ENCODE peak calls at places on chromosomes 13 and 19, in four cellular contexts. C, O, P and W are unnamed samples.

GRCh38 chr13:84896128-84896527 is 903.1 kb downstream of the SLITRK6 start:
- DNase-seq in C (peak; percentile 34), O (no peak), P (no peak), W (peak; percentile 42)

GRCh38 chr13:40220299-40220935 is 446.0 kb downstream of the FOXO1 start:
- DNase-seq in P (no peak), O (no peak), C (peak; percentile 65), W (no peak)

GRCh38 chr13:18991054-18991453 is 190.6 kb downstream of the TUBA3C start:
- DNase-seq in C (no peak), P (no peak), O (no peak), W (no peak)

GRCh38 chr19:42152876-42153275 is 20.6 kb upstream of the POU2F2 start:
- DNase-seq in O (no peak), C (no peak), P (no peak), W (no peak)

GRCh38 chr13:42064966-42065365 is 16.5 kb downstream of the DGKH start:
- DNase-seq in P (no peak), O (no peak), C (peak; percentile 12), W (no peak)

GRCh38 chr13:49958321-49958720 is 22.2 kb upstream of the SPRYD7 start:
- DNase-seq in C (peak; percentile 37), O (no peak), P (no peak), W (peak; percentile 7)

GRCh38 chr19:16593181-16593580 is 21.0 kb upstream of the SLC35E1 start:
- DNase-seq in O (no peak), C (no peak), P (no peak), W (no peak)

GRCh38 chr19:7482584-7483439 is 6.0 kb downstream of the PEX11G start:
- DNase-seq in C (no peak), P (no peak), O (peak; percentile 50), W (peak; percentile 28)

GRCh38 chr13:72556945-72557344 is 170.5 kb downstream of the MZT1 start:
- DNase-seq in C (no peak), O (no peak), P (no peak), W (peak; percentile 62)

GRCh38 chr13:99698010-99698815 is 196.9 kb downstream of the TM9SF2 start:
- DNase-seq in C (no peak), O (no peak), P (no peak), W (no peak)

GRCh38 chr13:36420437-36420891 is 11.8 kb upstream of the CCNA1 start:
- DNase-seq in C (peak; percentile 57), O (peak; percentile 59), P (peak; percentile 71), W (peak; percentile 62)

GRCh38 chr19:32599258-32599657 is 18.3 kb downstream of the PDCD5 start:
- DNase-seq in C (no peak), O (no peak), P (no peak), W (no peak)

GRCh38 chr13:94707400-94708021 is 4.8 kb downstream of the SOX21 start:
- DNase-seq in O (no peak), P (no peak), C (no peak), W (no peak)

GRCh38 chr13:53250272-53250875 is 221.8 kb downstream of the OLFM4 start:
- DNase-seq in C (peak; percentile 61), O (no peak), P (no peak), W (peak; percentile 56)

GRCh38 chr13:32423592-32423991 is 4.3 kb downstream of the N4BP2L1 start:
- DNase-seq in C (no peak), P (no peak), O (no peak), W (no peak)

GRCh38 chr19:41501854-41502253 is 58.9 kb downstream of the ERICH4 start:
- DNase-seq in P (no peak), C (no peak), O (no peak), W (no peak)

GRCh38 chr13:97000295-97000925 is 6.1 kb upstream of the OXGR1 start:
- DNase-seq in O (no peak), P (no peak), C (peak; percentile 61), W (no peak)

GRCh38 chr19:29795461-29795860 is 16.3 kb upstream of the CCNE1 start:
- DNase-seq in O (no peak), C (no peak), P (no peak), W (no peak)

GRCh38 chr13:72195044-72195704 is 328.2 kb upstream of the DACH1 start:
- DNase-seq in O (no peak), P (no peak), C (no peak), W (no peak)

GRCh38 chr13:107458269-107458668 is 757.1 kb downstream of the LIG4 start:
- DNase-seq in C (no peak), O (no peak), P (no peak), W (no peak)

GRCh38 chr13:94325660-94326059 is 153.8 kb downstream of the DCT start:
- DNase-seq in O (no peak), P (no peak), C (peak; percentile 65), W (no peak)

GRCh38 chr13:110187501-110188161 is 119.3 kb downstream of the COL4A1 start:
- DNase-seq in P (no peak), C (peak; percentile 88), O (peak; percentile 63), W (peak; percentile 47)

GRCh38 chr13:22064854-22065646 is 394.2 kb downstream of the FGF9 start:
- DNase-seq in P (no peak), C (no peak), O (no peak), W (no peak)

GRCh38 chr13:98738213-98738612 is 14.3 kb downstream of the SLC15A1 start:
- DNase-seq in O (no peak), P (no peak), C (no peak), W (no peak)

GRCh38 chr19:13835791-13836723 is 40.8 kb downstream of the ZSWIM4 start:
- DNase-seq in O (peak; percentile 62), P (no peak), C (no peak), W (no peak)

DNA sequence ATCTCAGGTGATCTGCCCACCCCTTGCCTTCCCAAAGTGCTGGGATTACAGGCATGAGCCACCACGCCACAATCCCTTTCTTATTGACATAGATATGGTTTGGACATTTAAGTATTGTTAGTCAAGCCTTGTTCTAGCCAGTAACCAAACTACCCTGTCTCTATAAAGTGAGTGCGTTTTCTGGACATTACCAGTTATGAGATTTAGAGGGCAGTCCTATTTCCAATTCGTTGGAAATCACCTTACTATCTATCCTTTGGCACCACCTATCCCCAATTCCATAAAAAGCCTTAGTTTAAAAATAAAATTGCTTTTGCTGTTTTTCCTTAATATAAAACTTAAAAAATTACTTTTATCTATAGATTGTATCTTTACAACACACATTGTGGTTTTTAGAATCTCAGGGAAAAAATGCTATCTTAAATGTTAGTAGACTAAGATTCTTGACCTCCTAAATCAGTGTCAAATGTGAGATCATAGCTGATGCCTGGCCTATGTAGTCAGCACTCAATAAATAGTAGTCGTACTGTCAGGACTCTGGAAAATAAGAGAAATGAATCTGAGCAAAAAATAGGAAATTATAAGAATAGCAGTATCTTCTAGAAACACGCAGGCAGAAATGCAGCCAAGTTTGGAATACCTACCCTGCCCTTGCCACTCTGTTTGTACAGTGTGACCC is 57.0 kb downstream of the NUFIP1 start:
- DNase-seq in O (no peak), P (no peak), C (peak; percentile 83), W (no peak)
- H3K27ac ChIP-seq in O (peak overlapping the region; percentile 33), P (peak overlapping the region; percentile 31), C (peak overlapping the region; percentile 41), W (no peak overlapping the region)

DNA sequence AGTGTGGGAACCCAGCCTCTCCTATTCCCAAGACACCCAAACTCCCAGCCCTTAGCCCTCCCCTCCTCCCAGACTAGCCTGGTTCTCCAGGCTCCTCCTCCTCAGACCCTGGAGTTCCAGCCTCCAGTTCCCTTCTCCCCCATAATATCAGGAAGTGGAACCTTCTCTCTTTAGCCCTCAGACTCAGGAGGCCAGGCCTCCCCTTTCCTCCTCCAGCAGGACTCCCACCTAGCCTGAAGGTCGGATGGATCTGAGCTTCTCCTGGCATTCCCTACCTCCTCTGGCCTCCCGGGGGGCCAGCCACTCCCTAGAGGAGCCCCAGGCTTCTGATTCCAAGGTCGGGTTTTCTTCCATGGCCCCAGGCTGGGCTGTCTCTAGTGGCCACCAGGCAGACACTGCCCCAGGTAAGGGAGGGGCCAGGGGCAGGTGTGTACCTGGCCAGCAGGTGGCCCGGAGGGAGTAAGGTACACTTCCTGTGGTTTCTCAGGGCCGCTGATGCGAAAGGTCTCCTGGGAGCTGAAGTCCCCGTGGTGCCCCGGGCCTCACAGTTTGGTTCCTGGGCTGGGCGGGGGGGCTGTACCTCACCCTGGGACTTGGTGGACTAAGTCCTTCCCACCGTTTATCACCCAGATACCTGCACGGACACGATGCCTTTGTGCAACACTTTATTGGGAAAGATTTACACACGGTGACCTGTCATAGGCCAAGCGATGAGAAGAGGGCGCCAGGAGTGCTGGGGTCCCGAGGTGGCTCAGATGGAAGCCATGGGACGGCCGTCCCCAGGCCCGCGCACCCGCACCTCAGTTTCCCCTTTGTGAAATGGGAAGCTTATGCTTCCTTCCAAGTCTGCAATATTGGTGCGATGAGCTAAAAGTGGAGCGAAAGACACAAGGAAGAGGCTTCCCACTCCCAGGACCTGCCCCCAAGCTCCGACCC is at the start of gene TMC4:
- DNase-seq in C (no peak), P (peak; percentile 88), O (no peak), W (peak; percentile 77)
- TF ChIP-seq CTCF in C (no peak), P (peak; percentile 58), O (no peak), W (peak; percentile 65)

DNA sequence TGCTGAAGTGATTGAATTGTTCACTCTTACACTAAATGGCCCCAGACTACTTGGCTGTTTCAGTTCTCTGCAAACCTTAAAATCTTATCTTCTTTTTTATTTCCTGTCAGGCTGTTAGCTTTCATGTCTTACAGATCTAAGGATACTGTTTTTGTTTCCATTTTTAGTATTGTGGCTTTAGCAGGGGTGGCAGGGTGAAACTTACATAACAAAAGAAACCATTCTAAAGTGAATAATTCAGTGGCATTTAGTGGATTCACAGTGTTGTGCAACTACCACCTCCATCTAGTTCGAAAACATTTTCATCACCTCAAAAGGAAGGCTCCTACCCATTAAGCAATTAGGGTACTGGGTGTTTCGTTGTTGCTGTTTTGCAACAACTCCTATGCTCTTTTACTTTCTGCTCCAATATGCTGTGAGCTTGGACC is 19.8 kb downstream of the TMEM272 start:
- DNase-seq in P (no peak), O (no peak), C (peak; percentile 69), W (peak; percentile 41)
- H3K4me3 ChIP-seq in P (no peak overlapping the region), O (no peak overlapping the region), C (no peak overlapping the region), W (no peak overlapping the region)

DNA sequence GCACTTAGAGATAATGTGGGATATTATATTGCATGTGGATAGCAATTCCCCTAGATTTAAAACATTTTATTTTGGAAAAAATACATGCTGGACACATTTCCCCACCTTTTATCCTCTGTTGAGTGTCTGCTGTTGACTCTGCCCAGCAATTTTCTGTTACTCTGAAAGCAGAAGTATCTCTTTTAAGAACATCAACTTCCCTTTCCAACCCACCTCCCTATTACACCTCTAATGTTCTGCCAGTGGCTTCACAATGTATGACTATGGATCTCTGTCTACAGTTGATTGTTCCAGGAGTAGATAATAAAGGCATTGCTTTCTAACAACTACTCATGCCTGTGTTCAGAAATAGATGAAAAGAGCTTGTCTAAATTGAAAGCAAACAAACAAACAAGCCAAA is 754.8 kb upstream of the SLITRK6 start:
- DNase-seq in P (no peak), O (no peak), C (no peak), W (no peak)
- H3K27ac ChIP-seq in P (no peak overlapping the region), O (no peak overlapping the region), C (no peak overlapping the region), W (no peak overlapping the region)